ENCODE peak calls at places on chromosomes 7 and 10, in ten cellular contexts. X is endodermal cell, M is upper lobe of right lung, N is thoracic aorta, K is heart right ventricle, E is aorta, A is H9, Q is caudate nucleus, S is PC-9, I is SJSA1. R is an unnamed sample.

GRCh38 chr7:14836571-14837189 is 65.9 kb downstream of the DGKB start:
- DNase-seq in X (peak; percentile 93), M (no peak), N (no peak), K (peak; percentile 38), E (no peak), A (peak; percentile 80), Q (peak; percentile 12), S (peak; percentile 61), I (no peak), R (peak; percentile 65)

GRCh38 chr10:51804861-51805260 is 105.5 kb upstream of the CSTF2T start:
- DNase-seq in X (no peak), M (no peak), N (no peak), K (no peak), E (no peak), A (no peak), Q (no peak), S (no peak), I (no peak), R (no peak)

GRCh38 chr7:123916240-123916724 is 8.8 kb upstream of the SPAM1 start:
- DNase-seq in X (peak; percentile 54), M (no peak), N (no peak), K (no peak), E (no peak), A (peak; percentile 38), Q (no peak), S (no peak), I (no peak), R (no peak)

GRCh38 chr7:81499262-81500116 is 270.4 kb downstream of the HGF start:
- DNase-seq in X (peak; percentile 56), M (no peak), N (no peak), K (peak; percentile 45), E (no peak), A (no peak), Q (no peak), S (peak; percentile 19), I (peak; percentile 77), R (no peak)

GRCh38 chr10:49360271-49361177 is 35.4 kb downstream of the DRGX start:
- DNase-seq in X (peak; percentile 67), M (peak; percentile 75), N (no peak), K (peak; percentile 48), E (peak; percentile 74), A (peak; percentile 46), Q (no peak), S (no peak), I (no peak), R (no peak)

GRCh38 chr7:133883591-133883990 is 243.5 kb upstream of the LRGUK start:
- DNase-seq in X (no peak), M (no peak), N (no peak), K (no peak), E (no peak), A (no peak), Q (no peak), S (no peak), I (no peak), R (no peak)

GRCh38 chr7:30465342-30466170 is 13.0 kb downstream of the NOD1 start:
- DNase-seq in X (no peak), M (no peak), N (no peak), K (no peak), E (no peak), A (no peak), Q (no peak), S (no peak), I (no peak), R (no peak)

GRCh38 chr7:51644216-51644615 is 327.6 kb upstream of the COBL start:
- DNase-seq in X (no peak), M (no peak), N (no peak), K (no peak), E (no peak), A (no peak), Q (no peak), S (no peak), I (no peak), R (no peak)

GRCh38 chr7:97187067-97187466 is 69.6 kb downstream of the SDHAF3 start:
- DNase-seq in X (no peak), M (no peak), N (no peak), K (no peak), E (no peak), A (no peak), Q (no peak), S (no peak), I (no peak), R (no peak)

GRCh38 chr7:1668486-1668931 is 1.6 kb upstream of the ELFN1 start:
- DNase-seq in X (peak; percentile 77), M (peak; percentile 47), N (no peak), K (no peak), E (peak; percentile 75), A (peak; percentile 58), Q (no peak), S (peak; percentile 27), I (peak; percentile 23), R (no peak)

GRCh38 chr10:86868353-86868752 is 89.1 kb downstream of the MMRN2 start:
- DNase-seq in X (peak; percentile 94), M (no peak), N (no peak), K (peak; percentile 65), E (no peak), A (peak; percentile 92), Q (no peak), S (no peak), I (peak; percentile 91), R (no peak)

GRCh38 chr10:86867149-86867548 is 90.3 kb downstream of the MMRN2 start:
- DNase-seq in X (no peak), M (no peak), N (no peak), K (no peak), E (no peak), A (no peak), Q (no peak), S (no peak), I (no peak), R (no peak)

GRCh38 chr10:86870679-86871078 is 86.7 kb downstream of the MMRN2 start:
- DNase-seq in X (no peak), M (no peak), N (no peak), K (no peak), E (no peak), A (no peak), Q (no peak), S (no peak), I (no peak), R (no peak)

GRCh38 chr10:86872757-86873156 is 84.7 kb downstream of the MMRN2 start:
- DNase-seq in X (peak; percentile 77), M (no peak), N (no peak), K (peak; percentile 29), E (no peak), A (no peak), Q (no peak), S (no peak), I (no peak), R (no peak)

GRCh38 chr10:86871563-86872183 is 85.7 kb downstream of the MMRN2 start:
- DNase-seq in X (peak; percentile 68), M (no peak), N (no peak), K (no peak), E (no peak), A (peak; percentile 58), Q (no peak), S (peak; percentile 3), I (no peak), R (no peak)
- H3K27ac ChIP-seq in X (peak overlapping the region; percentile 3), M (peak overlapping the region; percentile 20), N (peak overlapping the region; percentile 15), K (no peak overlapping the region), E (no peak overlapping the region), A (no peak overlapping the region), Q (no peak overlapping the region), S (no peak overlapping the region), I (no peak overlapping the region), R (no peak overlapping the region)

DNA sequence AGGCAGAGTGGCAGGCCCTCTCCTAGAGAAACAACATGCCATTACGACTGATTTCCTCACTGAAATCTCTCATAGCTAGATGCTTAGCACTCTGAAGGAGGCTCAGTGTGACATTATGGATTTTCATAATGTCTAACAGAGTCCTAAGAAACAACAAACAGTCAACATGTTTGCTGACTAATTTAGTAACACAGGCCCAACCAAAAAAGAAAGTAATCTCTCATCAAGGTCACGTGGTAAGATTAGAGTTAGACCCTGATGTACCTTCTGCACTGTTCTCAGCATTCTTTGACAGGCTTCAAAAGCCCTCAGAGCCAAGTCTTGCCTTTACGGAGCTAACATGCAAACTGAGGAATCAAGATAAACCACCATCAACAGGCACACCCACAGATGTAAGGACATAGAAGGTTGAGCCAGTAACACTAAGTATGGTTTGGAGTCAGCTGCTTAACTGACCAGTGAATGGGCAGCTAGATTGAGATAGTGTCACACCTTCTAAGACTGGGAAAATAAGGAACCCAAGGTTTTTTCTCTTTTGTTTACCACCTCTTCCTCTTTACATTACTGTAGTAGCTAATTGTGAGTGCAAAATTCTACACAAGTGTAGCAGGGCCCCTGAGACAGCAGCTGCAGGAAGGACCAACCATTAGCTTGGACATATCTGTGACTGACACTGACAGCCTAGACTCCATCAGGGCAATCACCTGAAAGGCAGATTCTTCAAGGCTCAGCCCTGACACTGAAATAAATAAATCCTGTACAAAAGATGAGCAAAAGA is 15.3 kb upstream of the KCNIP2 start:
- DNase-seq in X (no peak), M (no peak), N (no peak), K (no peak), E (no peak), A (no peak), Q (no peak), S (no peak), I (no peak), R (no peak)
- H3K27ac ChIP-seq in X (no peak overlapping the region), M (no peak overlapping the region), N (no peak overlapping the region), K (peak overlapping the region; percentile 51), E (no peak overlapping the region), A (no peak overlapping the region), Q (no peak overlapping the region), S (no peak overlapping the region), I (no peak overlapping the region), R (no peak overlapping the region)

GRCh38 chr7:101165958-101166602 is 711 bp upstream of the VGF start:
- DNase-seq in X (peak; percentile 75), M (no peak), N (no peak), K (no peak), E (no peak), A (peak; percentile 71), Q (no peak), S (no peak), I (no peak), R (no peak)
- H3K27ac ChIP-seq in X (no peak overlapping the region), M (no peak overlapping the region), N (no peak overlapping the region), K (no peak overlapping the region), E (no peak overlapping the region), A (no peak overlapping the region), Q (no peak overlapping the region), S (no peak overlapping the region), I (no peak overlapping the region), R (no peak overlapping the region)

GRCh38 chr10:89861199-89861573 is 159.8 kb downstream of the KIF20B start:
- DNase-seq in X (no peak), M (no peak), N (no peak), K (no peak), E (no peak), A (no peak), Q (no peak), S (no peak), I (no peak), R (no peak)
- H3K27ac ChIP-seq in X (no peak overlapping the region), M (no peak overlapping the region), N (no peak overlapping the region), K (peak overlapping the region; percentile 21), E (no peak overlapping the region), A (no peak overlapping the region), Q (no peak overlapping the region), S (peak overlapping the region; percentile 57), I (peak overlapping the region; percentile 18), R (no peak overlapping the region)

GRCh38 chr7:74473116-74473515 is 19.4 kb downstream of the GTF2IRD1 start:
- DNase-seq in X (peak; percentile 47), M (no peak), N (no peak), K (peak; percentile 20), E (no peak), A (no peak), Q (no peak), S (no peak), I (no peak), R (no peak)
- H3K27ac ChIP-seq in X (no peak overlapping the region), M (no peak overlapping the region), N (no peak overlapping the region), K (peak overlapping the region; percentile 21), E (no peak overlapping the region), A (no peak overlapping the region), Q (no peak overlapping the region), S (no peak overlapping the region), I (no peak overlapping the region), R (no peak overlapping the region)